ENCODE peak calls at places on chromosome 7, in ten cellular contexts. N is astrocyte of the cerebellum, P is body of pancreas, B is upper lobe of right lung, J is OCI-LY7, R is BE2C, O is A549, E is Peyer's patch, W is GM12878, Q is bronchial epithelial cell. D is an unnamed sample.

GRCh38 chr7:116859323-116859722 is 3.1 kb upstream of the CAPZA2 start:
- DNase-seq in N (peak), P (no peak), B (no peak), J (no peak), R (no peak), O (no peak), E (no peak), W (no peak), Q (peak), D (peak)

GRCh38 chr7:50335795-50336754 is 31.6 kb downstream of the IKZF1 start:
- DNase-seq in N (no peak), P (no peak), B (peak), J (peak), R (peak), O (no peak), E (peak), W (no peak), Q (no peak), D (no peak)

GRCh38 chr7:19982841-19983835 is 209.7 kb upstream of the TMEM196 start:
- DNase-seq in N (peak), P (peak), B (no peak), J (peak), R (peak), O (no peak), E (peak), W (peak), Q (peak), D (no peak)

GRCh38 chr7:92737706-92738105 is 98.7 kb downstream of the CDK6 start:
- DNase-seq in N (no peak), P (no peak), B (no peak), J (no peak), R (no peak), O (no peak), E (no peak), W (peak), Q (no peak), D (no peak)

GRCh38 chr7:830069-830468 is 2.2 kb upstream of the SUN1 start:
- DNase-seq in N (no peak), P (no peak), B (no peak), J (no peak), R (no peak), O (no peak), E (no peak), W (no peak), Q (no peak), D (no peak)

GRCh38 chr7:120856198-120856597 is 1.7 kb downstream of the TSPAN12 start:
- DNase-seq in N (no peak), P (no peak), B (no peak), J (no peak), R (no peak), O (no peak), E (no peak), W (no peak), Q (no peak), D (no peak)

GRCh38 chr7:139725077-139725476 is 52.7 kb downstream of the HIPK2 start:
- DNase-seq in N (peak), P (no peak), B (no peak), J (peak), R (no peak), O (no peak), E (peak), W (peak), Q (peak), D (no peak)

GRCh38 chr7:41297167-41297566 is 405.7 kb downstream of the INHBA start:
- DNase-seq in N (no peak), P (no peak), B (no peak), J (no peak), R (no peak), O (no peak), E (no peak), W (no peak), Q (no peak), D (no peak)

GRCh38 chr7:93977551-93977950 is 26.6 kb downstream of the BET1 start:
- DNase-seq in N (no peak), P (no peak), B (no peak), J (no peak), R (no peak), O (no peak), E (no peak), W (no peak), Q (no peak), D (no peak)

GRCh38 chr7:158469396-158470051 is 118.1 kb downstream of the PTPRN2 start:
- DNase-seq in N (no peak), P (no peak), B (no peak), J (no peak), R (no peak), O (no peak), E (no peak), W (no peak), Q (no peak), D (no peak)

GRCh38 chr7:76316984-76317781 is 14.7 kb downstream of the HSPB1 start:
- DNase-seq in N (no peak), P (peak), B (no peak), J (no peak), R (no peak), O (no peak), E (no peak), W (no peak), Q (no peak), D (no peak)

GRCh38 chr7:155644178-155644970 is at the start of gene RBM33:
- DNase-seq in N (peak), P (peak), B (peak), J (peak), R (peak), O (peak), E (peak), W (peak), Q (peak), D (peak)

GRCh38 chr7:113867325-113867724 is 51.5 kb downstream of the PPP1R3A start:
- DNase-seq in N (no peak), P (no peak), B (no peak), J (no peak), R (no peak), O (no peak), E (no peak), W (no peak), Q (no peak), D (no peak)

GRCh38 chr7:18715988-18716387 is 220.4 kb downstream of the HDAC9 start:
- DNase-seq in N (no peak), P (no peak), B (no peak), J (no peak), R (no peak), O (no peak), E (no peak), W (no peak), Q (no peak), D (no peak)

GRCh38 chr7:20219446-20220292 is 2.5 kb upstream of the MACC1 start:
- DNase-seq in N (peak), P (peak), B (peak), J (peak), R (peak), O (no peak), E (peak), W (peak), Q (peak), D (peak)

GRCh38 chr7:33886100-33886623 is 19.2 kb upstream of the BMPER start:
- DNase-seq in N (no peak), P (no peak), B (no peak), J (no peak), R (peak), O (peak), E (no peak), W (no peak), Q (no peak), D (no peak)

GRCh38 chr7:28573751-28574295 is 161.5 kb downstream of the CREB5 start:
- DNase-seq in N (no peak), P (no peak), B (no peak), J (peak), R (peak), O (no peak), E (no peak), W (no peak), Q (no peak), D (no peak)

GRCh38 chr7:35446091-35446490 is 192.2 kb upstream of the TBX20 start:
- DNase-seq in N (no peak), P (no peak), B (no peak), J (no peak), R (no peak), O (no peak), E (no peak), W (no peak), Q (no peak), D (no peak)

GRCh38 chr7:66454600-66455225 is 174.0 kb upstream of the KCTD7 start:
- DNase-seq in N (no peak), P (no peak), B (no peak), J (no peak), R (no peak), O (no peak), E (no peak), W (no peak), Q (no peak), D (no peak)

GRCh38 chr7:73701357-73701995 is 18.0 kb downstream of the STX1A start:
- DNase-seq in N (no peak), P (peak), B (no peak), J (peak), R (peak), O (peak), E (peak), W (no peak), Q (peak), D (no peak)

GRCh38 chr7:43372656-43373355 is 210.1 kb upstream of the STK17A start:
- DNase-seq in N (no peak), P (no peak), B (no peak), J (no peak), R (no peak), O (no peak), E (no peak), W (no peak), Q (no peak), D (no peak)

GRCh38 chr7:68336534-68336933 is 1261.7 kb upstream of the AUTS2 start:
- DNase-seq in N (no peak), P (no peak), B (no peak), J (no peak), R (no peak), O (no peak), E (no peak), W (no peak), Q (no peak), D (no peak)

GRCh38 chr7:120873367-120873766 is 15.4 kb upstream of the TSPAN12 start:
- DNase-seq in N (no peak), P (no peak), B (no peak), J (no peak), R (no peak), O (no peak), E (no peak), W (no peak), Q (no peak), D (no peak)

GRCh38 chr7:112452102-112452888 is 2.0 kb downstream of the IFRD1 start:
- DNase-seq in N (no peak), P (peak), B (no peak), J (peak), R (peak), O (peak), E (peak), W (no peak), Q (peak), D (no peak)

GRCh38 chr7:91836065-91836368 is 44.5 kb downstream of the MTERF1 start:
- DNase-seq in N (no peak), P (no peak), B (no peak), J (no peak), R (no peak), O (no peak), E (no peak), W (no peak), Q (peak), D (no peak)

GRCh38 chr7:109844362-109844761 is 1246.6 kb upstream of the LRRN3 start:
- DNase-seq in N (peak), P (peak), B (no peak), J (no peak), R (peak), O (peak), E (no peak), W (no peak), Q (peak), D (no peak)

GRCh38 chr7:134186801-134187200 is 59.7 kb downstream of the LRGUK start:
- DNase-seq in N (no peak), P (no peak), B (no peak), J (no peak), R (no peak), O (no peak), E (no peak), W (no peak), Q (no peak), D (no peak)

GRCh38 chr7:134187893-134188292 is 60.8 kb downstream of the LRGUK start:
- DNase-seq in N (no peak), P (no peak), B (no peak), J (no peak), R (no peak), O (no peak), E (no peak), W (no peak), Q (no peak), D (no peak)

GRCh38 chr7:134186022-134186421 is 58.9 kb downstream of the LRGUK start:
- DNase-seq in N (no peak), P (no peak), B (no peak), J (no peak), R (no peak), O (no peak), E (no peak), W (no peak), Q (peak), D (no peak)

GRCh38 chr7:134188311-134188710 is 61.2 kb downstream of the LRGUK start:
- DNase-seq in N (no peak), P (no peak), B (no peak), J (no peak), R (no peak), O (no peak), E (no peak), W (no peak), Q (peak), D (no peak)

DNA sequence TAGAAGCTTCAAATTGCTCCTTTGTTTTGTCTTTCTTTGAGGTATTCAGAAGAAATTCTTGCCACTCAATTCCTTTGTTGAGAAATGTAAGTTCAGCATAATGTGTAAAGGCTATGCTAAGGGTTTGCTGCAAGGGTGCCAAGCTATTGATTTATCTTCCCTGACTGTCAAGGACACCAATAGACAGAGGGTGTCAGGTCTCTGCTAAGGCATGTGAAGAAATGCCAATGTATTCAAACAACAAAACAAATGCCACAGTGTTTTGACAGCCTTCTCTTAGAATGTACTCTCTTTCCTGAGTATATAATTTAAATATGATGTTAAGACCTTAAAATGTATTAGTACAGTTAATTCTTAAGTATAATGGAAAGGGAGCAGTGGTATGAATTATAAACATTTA is 62.4 kb downstream of the LRGUK start:
- DNase-seq in N (no peak), P (no peak), B (no peak), J (no peak), R (no peak), O (no peak), E (no peak), W (no peak), Q (no peak), D (no peak)
- H3K4me3 ChIP-seq in N (no peak), P (no peak), B (no peak), J (no peak), R (no peak), O (no peak), E (no peak), W (no peak), Q (no peak), D (no peak)

GRCh38 chr7:1925349-1925748 is 255.3 kb downstream of the ELFN1 start:
- DNase-seq in N (no peak), P (no peak), B (no peak), J (no peak), R (peak), O (no peak), E (no peak), W (no peak), Q (no peak), D (no peak)
- H3K4me3 ChIP-seq in N (no peak), P (no peak), B (no peak), J (no peak), R (no peak), O (no peak), E (no peak), W (no peak), Q (no peak), D (no peak)

DNA sequence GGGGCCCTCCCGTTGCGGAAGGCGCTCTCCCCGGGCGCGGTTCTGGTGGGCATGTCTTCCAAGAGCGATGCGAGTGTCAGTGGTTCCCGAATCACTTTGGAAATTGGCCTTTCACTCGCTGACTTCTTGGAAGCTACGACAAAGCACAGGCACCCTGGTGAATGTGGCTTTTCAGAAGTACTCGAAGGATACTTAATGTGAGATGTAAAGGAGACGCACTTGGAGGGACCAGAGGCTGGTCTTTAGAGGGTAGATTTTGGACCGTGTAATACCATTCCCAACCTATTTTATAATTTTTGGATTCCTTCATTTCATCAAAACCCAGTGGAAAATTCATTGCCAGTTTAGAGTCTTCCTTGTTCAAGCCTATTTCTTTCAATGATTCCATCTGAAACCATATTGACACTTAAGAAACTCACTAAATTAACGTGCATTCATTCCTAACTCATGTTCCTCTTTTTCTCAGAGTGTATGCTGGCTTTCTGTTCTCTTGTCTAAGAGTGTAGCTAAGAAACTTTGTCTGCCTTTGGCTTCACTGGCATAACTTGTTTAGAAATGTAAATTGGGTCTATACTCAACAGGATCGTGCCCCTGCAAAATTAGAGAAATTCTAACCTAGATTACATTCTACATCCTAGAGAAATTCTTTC is 628 bp upstream of the COPG2 start:
- DNase-seq in N (no peak), P (no peak), B (no peak), J (peak), R (no peak), O (no peak), E (no peak), W (no peak), Q (peak), D (no peak)
- H3K4me3 ChIP-seq in N (peak), P (peak), B (peak), J (peak), R (peak), O (peak), E (peak), W (peak), Q (peak), D (peak)

DNA sequence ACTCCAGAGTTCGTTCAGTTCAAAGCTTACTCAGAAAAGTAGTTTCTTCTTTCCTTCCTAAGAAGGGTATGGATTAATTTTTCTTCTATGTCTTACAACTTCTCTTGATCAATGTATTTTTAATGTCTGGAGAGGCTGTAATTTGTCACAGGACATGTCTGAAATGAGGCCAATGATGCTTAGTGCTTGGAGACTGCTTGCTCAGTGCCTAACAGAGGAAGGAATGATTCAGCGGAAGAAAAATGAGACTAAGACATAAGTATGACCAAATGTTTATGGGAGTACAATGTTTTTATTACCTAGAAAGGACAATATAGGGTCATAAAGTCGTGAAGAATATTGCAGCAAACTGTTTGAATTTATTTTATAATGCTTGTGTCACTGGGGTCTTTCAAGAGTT is 43.3 kb downstream of the GPR37 start:
- DNase-seq in N (no peak), P (no peak), B (no peak), J (no peak), R (no peak), O (no peak), E (no peak), W (no peak), Q (peak), D (no peak)
- H3K4me3 ChIP-seq in N (no peak), P (no peak), B (no peak), J (no peak), R (no peak), O (no peak), E (no peak), W (no peak), Q (no peak), D (no peak)

GRCh38 chr7:45923818-45924217 is 2.7 kb upstream of the IGFBP3 start:
- DNase-seq in N (no peak), P (no peak), B (no peak), J (no peak), R (no peak), O (no peak), E (no peak), W (no peak), Q (no peak), D (no peak)

GRCh38 chr7:45924283-45924682 is 3.2 kb upstream of the IGFBP3 start:
- DNase-seq in N (peak), P (peak), B (no peak), J (no peak), R (no peak), O (peak), E (no peak), W (no peak), Q (peak), D (peak)

GRCh38 chr7:45921699-45922519 is 837 bp upstream of the IGFBP3 start:
- DNase-seq in N (peak), P (peak), B (no peak), J (peak), R (peak), O (peak), E (peak), W (no peak), Q (peak), D (no peak)

GRCh38 chr7:45922810-45923209 is 1.7 kb upstream of the IGFBP3 start:
- DNase-seq in N (no peak), P (no peak), B (no peak), J (peak), R (no peak), O (no peak), E (peak), W (no peak), Q (peak), D (no peak)

DNA sequence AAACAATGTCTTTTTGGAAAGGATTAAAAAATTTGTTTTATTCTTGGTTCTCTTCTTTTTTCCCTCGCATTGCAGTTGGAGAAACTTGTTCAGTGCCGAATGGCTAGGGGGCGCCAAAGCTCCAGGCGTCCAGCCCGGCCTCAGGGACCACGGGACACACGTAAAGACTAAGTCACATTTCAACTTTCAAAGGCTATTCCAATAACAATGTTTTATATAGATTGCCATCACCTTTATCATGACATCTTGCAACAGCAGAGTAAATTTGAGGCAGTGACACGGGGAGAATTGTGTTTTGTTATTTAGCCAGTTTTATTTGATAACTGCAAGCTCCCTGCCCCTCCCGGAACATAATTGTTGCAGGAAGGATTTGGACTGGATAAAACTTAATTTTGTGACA is 2.2 kb upstream of the IGFBP3 start:
- DNase-seq in N (peak), P (peak), B (peak), J (peak), R (peak), O (no peak), E (peak), W (no peak), Q (peak), D (no peak)
- H3K4me3 ChIP-seq in N (no peak), P (no peak), B (no peak), J (no peak), R (no peak), O (peak), E (peak), W (no peak), Q (no peak), D (no peak)

GRCh38 chr7:136874393-136875032 is 6.1 kb downstream of the CHRM2 start:
- DNase-seq in N (no peak), P (no peak), B (no peak), J (peak), R (peak), O (no peak), E (no peak), W (no peak), Q (peak), D (no peak)

GRCh38 chr7:136870799-136871487 is 2.5 kb downstream of the CHRM2 start:
- DNase-seq in N (no peak), P (no peak), B (peak), J (no peak), R (peak), O (no peak), E (no peak), W (no peak), Q (no peak), D (no peak)

GRCh38 chr7:136869006-136869961 is 832 bp downstream of the CHRM2 start:
- DNase-seq in N (no peak), P (no peak), B (peak), J (no peak), R (peak), O (no peak), E (no peak), W (no peak), Q (no peak), D (no peak)

GRCh38 chr7:136868496-136869005 is at the start of gene CHRM2:
- DNase-seq in N (no peak), P (no peak), B (no peak), J (no peak), R (peak), O (no peak), E (no peak), W (no peak), Q (no peak), D (no peak)

GRCh38 chr7:136869991-136870798 is 1.7 kb downstream of the CHRM2 start:
- DNase-seq in N (no peak), P (no peak), B (peak), J (no peak), R (peak), O (no peak), E (no peak), W (no peak), Q (no peak), D (no peak)
- H3K4me3 ChIP-seq in N (peak), P (no peak), B (peak), J (no peak), R (peak), O (no peak), E (peak), W (no peak), Q (no peak), D (no peak)

D was measured in kidney epithelial cell.